ENCODE peak calls at places on chromosomes 7 and 10, in six cellular contexts. F, N, O, V, R and Q are unnamed samples.

GRCh38 chr7:27225005-27225934 is 17.3 kb upstream of the EVX1 start:
- DNase-seq in R (no peak), F (no peak), V (no peak), O (peak), N (no peak), Q (no peak)

GRCh38 chr7:94336009-94336408 is 58.7 kb upstream of the COL1A2 start:
- DNase-seq in V (no peak), O (no peak), F (no peak), N (no peak), R (no peak), Q (no peak)

GRCh38 chr10:117684673-117685211 is 142.2 kb downstream of the EMX2 start:
- DNase-seq in V (peak), N (no peak), R (no peak), F (no peak), O (peak), Q (no peak)

GRCh38 chr7:117538053-117538452 is 58.2 kb downstream of the CFTR start:
- DNase-seq in O (no peak), V (no peak), F (no peak), R (no peak), N (no peak), Q (no peak)

GRCh38 chr7:105711726-105712402 is 130.6 kb upstream of the EFCAB10 start:
- DNase-seq in V (no peak), R (no peak), F (no peak), O (no peak), N (no peak), Q (no peak)

GRCh38 chr7:23597908-23598224 is 684 bp downstream of the CCDC126 start:
- DNase-seq in V (no peak), R (no peak), N (peak), F (no peak), O (no peak), Q (no peak)

GRCh38 chr7:10429516-10429915 is 544.2 kb upstream of the PHF14 start:
- DNase-seq in O (no peak), F (no peak), R (no peak), N (no peak), V (no peak), Q (no peak)

GRCh38 chr7:102991077-102991539 is 78.3 kb downstream of the LRRC17 start:
- DNase-seq in F (no peak), O (no peak), V (peak), R (no peak), N (peak), Q (no peak)

GRCh38 chr10:21060626-21061025 is 163.5 kb upstream of the NEBL start:
- DNase-seq in V (no peak), N (no peak), F (no peak), R (no peak), O (no peak), Q (no peak)

GRCh38 chr7:149764481-149765398 is 8.6 kb downstream of the ZNF467 start:
- DNase-seq in F (no peak), N (no peak), R (no peak), V (no peak), O (peak), Q (no peak)

GRCh38 chr7:5492249-5493020 is 68.8 kb upstream of the TNRC18 start:
- DNase-seq in F (no peak), N (no peak), V (no peak), R (no peak), O (no peak), Q (no peak)

GRCh38 chr7:30896783-30897617 is 14.7 kb upstream of the AQP1 start:
- DNase-seq in F (no peak), N (no peak), R (no peak), O (peak), V (no peak), Q (no peak)

GRCh38 chr7:71829499-71829898 is 582.6 kb downstream of the CALN1 start:
- DNase-seq in R (no peak), O (no peak), N (no peak), V (no peak), F (no peak), Q (no peak)

GRCh38 chr10:104576611-104577010 is 64.5 kb upstream of the SORCS3 start:
- DNase-seq in V (no peak), F (no peak), N (no peak), R (no peak), O (no peak), Q (no peak)

GRCh38 chr10:104580321-104580720 is 60.8 kb upstream of the SORCS3 start:
- DNase-seq in N (peak), V (peak), F (no peak), O (no peak), R (no peak), Q (no peak)

GRCh38 chr10:104580774-104581675 is 60.1 kb upstream of the SORCS3 start:
- DNase-seq in V (peak), F (peak), R (peak), N (peak), O (peak), Q (no peak)

GRCh38 chr10:104577171-104577570 is 63.9 kb upstream of the SORCS3 start:
- DNase-seq in R (no peak), V (no peak), F (no peak), N (no peak), O (no peak), Q (no peak)

GRCh38 chr10:104577861-104578480 is 63.1 kb upstream of the SORCS3 start:
- DNase-seq in F (no peak), N (no peak), R (no peak), O (no peak), V (peak), Q (no peak)
- TF ChIP-seq CTCF in F (no peak), N (no peak), R (no peak), O (no peak), V (no peak), Q (no peak)

DNA sequence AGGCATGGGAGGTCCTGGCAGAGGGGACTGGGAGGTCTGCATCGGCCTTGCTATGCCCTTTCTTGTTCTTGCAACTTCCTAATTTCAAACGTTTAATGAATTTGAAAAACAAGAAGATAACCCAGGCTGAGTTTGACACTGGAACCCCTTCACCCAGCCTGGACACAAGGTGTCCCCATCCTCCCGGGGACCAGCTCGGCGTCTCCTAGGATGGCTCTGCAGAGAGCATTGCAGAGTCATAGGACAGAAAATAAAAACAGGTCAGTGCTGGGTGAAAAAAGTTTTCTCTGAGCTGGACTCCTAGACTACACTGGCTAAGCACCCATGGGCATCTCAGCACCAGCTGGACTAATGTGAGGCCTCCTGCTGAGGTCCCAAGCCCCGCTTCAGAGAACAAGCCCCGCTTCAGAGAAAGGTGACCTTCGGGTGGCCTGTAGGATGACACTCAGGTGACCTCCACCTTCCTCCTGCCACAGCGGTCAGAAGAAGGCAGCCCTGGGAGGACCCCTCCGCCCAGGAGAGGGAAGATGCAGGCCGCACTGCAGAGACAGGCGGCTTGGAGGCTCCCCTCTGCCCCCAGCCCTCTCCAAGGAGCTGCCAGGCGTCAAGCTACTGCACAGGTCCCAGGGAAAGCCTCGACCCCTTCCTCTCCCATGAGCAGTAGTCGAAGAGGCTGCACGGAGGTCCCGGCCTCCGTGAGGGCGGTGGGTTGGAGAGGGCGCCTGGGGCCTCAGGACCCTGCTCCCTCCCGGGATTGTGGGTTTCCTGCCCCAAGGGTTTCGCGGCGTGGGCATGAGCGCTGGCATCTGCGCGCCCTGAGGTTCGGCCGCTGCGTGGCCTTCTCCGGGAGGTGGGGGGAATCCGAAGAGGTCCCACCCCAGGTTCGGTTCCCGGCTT is 9.2 kb upstream of the UNCX start:
- DNase-seq in N (no peak), O (no peak), R (no peak), V (no peak), F (no peak), Q (no peak)
- TF ChIP-seq CTCF in N (peak), O (no peak), R (no peak), V (no peak), F (no peak), Q (peak)

DNA sequence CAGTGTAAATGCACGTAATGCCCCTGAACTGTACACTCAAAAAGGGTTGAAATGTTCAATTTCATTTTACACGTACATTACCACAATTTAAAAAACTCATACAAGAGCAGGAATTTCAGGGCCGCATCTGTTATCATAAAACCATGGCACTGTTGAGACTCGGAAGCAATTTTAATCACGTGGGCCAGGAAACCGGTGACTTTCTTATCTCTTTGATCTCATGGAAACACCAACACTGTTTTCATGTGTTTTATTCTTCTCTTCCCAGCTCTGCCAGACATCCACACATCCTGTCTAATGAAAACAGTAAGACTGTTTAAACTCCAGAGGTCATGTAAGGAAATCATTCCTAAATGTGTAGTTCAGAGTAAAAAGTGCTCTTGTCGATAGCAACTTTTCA is 35.9 kb downstream of the PTPRE start:
- DNase-seq in V (no peak), O (no peak), F (no peak), R (no peak), N (no peak), Q (no peak)
- TF ChIP-seq CTCF in V (no peak), O (no peak), F (no peak), R (no peak), N (no peak), Q (no peak)

DNA sequence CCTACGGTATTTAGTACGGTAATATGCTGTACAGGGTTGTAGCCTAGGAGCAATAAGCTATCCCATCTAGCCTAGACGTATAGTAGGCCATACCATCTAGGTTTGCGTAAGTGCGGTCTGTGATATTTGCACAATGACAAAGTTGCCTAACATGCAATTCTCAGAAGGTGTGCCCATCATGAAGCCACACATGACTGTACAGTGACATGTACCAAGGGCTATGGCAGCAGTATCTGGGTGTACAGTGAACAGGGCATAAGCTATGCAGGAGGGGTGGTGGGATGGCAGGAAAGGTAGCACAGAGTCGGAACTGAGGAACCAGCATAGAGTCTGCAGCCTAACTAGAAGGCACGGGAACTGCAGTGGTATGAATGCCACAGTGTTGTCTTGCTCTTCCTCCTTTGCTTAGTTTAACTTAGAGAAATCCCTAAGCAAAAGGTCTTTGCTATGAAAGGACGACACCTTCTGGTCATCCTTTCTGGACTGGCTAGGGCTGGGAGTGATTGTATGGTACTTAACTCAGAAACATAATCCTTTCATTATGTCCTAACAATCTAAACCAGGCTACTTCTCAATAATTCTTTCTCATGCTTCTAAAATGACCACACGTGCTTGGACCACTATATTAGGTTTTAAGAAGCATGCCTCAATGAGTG is 93.5 kb downstream of the DYNC1I1 start:
- DNase-seq in F (no peak), O (no peak), V (peak), R (no peak), N (no peak), Q (peak)
- TF ChIP-seq CTCF in F (no peak), O (no peak), V (peak), R (no peak), N (no peak), Q (peak)

DNA sequence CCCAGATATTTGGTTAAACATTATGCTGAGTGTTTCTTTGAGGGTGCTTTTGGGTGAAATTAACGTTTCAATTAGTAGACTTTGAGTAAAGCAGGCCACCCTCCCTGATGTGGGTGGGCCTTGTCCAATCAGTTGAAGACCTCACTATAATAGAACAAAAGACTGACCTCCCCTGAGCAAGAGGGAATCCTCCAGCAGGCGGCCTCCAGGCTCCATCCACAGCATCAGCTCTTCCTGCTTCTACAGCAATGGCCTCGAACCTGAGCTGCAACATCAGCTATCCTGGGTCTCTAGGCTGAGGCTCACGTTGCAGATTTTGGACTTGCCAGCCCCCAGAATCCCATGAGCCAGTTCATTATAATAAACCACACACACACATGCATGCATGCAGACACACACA is 104.2 kb downstream of the PFKFB3 start:
- DNase-seq in R (no peak), V (no peak), F (no peak), O (no peak), N (no peak), Q (no peak)
- TF ChIP-seq CTCF in R (no peak), V (no peak), F (no peak), O (no peak), N (no peak), Q (no peak)

DNA sequence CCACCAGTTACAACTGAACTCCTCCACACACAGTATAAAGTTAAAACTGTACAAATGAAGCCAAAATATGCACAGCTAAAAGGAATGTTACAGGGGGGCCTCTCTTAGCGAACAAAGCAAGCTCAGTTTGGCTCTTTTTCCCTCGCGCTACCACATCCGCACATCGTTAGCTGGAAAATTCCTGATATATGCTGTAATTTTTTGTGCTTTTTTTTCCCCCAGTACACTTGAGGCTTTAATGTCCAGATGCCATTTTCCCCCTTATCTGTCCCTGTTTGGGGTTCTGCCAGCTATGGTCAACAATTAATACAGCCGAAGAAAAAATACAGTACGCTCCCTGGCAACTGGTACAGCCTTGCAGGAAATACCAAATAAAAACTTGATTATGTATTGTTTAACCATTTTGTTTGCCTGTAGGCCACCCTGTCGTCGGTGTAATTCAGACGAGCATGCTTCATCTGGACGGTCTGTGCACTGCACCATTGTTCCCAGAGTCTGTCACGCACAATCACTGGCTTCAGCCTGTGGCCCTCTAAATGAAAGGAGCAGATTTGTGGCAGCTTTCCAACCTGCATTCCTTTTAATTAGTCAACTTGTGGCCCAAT is 108.1 kb upstream of the FAM133B start:
- DNase-seq in R (no peak), O (peak), F (no peak), N (no peak), V (peak), Q (peak)
- TF ChIP-seq CTCF in R (no peak), O (no peak), F (no peak), N (no peak), V (peak), Q (peak)

DNA sequence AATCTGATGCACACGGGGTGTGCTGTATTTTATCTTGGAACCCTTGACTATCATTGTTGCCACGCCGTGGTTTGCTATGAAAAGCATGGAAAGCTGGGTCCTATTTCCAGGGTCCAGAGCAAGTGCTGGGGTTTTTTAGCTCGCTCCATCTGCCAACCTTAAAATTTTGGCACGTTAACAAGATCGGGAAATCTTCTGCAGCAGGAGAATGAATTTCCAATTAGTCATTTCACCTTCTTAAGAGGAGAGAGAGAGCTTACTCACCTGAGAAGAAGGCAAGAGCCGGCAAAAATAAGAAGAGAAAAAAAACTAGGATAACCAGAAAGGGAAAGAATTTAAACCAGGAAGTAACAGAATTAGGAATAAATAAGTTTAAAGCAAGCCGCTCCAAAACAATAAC is 223.6 kb upstream of the CELF2 start:
- DNase-seq in R (no peak), F (no peak), N (peak), O (no peak), V (no peak), Q (no peak)
- TF ChIP-seq CTCF in R (no peak), F (no peak), N (no peak), O (no peak), V (no peak), Q (no peak)

GRCh38 chr7:22108151-22108845 is 162.6 kb upstream of the CDCA7L start:
- DNase-seq in V (no peak), F (no peak), N (no peak), R (no peak), O (no peak), Q (no peak)
- TF ChIP-seq CTCF in V (no peak), F (no peak), N (no peak), R (no peak), O (no peak), Q (no peak)

DNA sequence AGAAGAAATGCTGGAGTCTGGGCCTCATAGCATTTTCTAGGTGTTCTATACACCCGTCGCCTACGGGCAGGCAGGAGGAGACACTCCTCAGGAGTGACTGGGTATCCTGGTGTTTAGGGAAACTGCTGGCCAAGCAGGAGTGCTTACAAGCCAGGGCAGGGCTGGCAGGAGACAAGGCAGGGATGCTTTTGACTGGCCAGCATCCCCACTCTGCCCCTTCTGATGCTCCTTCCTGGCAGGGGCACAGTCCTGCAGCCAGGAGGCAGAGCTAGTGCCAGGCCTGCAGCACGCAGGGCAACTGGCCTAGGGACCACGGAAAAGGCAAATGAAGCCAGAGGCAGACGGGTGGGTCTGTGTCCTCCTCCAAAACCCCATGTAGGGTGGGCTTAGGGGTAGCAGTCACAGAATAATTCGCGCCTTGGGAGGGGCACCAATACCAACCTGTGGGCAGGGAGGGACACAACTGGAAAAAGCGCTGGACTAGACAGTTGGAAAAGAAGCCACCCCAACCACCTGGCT is 4.9 kb downstream of the IMPDH1 start:
- DNase-seq in F (no peak), O (peak), V (no peak), N (no peak), R (no peak), Q (no peak)
- TF ChIP-seq CTCF in F (no peak), O (no peak), V (peak), N (peak), R (no peak), Q (peak)

DNA sequence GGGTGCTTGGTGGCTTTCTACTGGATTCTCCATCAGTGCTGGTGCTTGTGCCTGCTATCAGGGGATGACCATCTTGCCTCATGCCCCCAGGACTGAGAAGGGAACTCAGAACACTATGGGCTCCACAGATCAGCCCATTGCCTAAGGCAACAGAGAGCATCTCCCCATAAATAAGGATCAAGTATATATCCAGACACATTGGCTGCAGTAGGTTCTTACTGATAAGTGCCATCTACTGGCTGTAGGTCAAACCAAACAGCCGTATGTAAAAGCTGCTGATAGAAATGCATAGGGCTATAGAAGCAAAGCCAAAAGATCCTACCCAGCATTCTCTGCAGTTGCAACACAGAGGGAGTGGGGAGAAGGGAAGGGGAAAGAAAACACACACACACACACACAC is 153.7 kb downstream of the CDK14 start:
- DNase-seq in R (no peak), N (no peak), V (peak), O (no peak), F (peak), Q (no peak)
- TF ChIP-seq CTCF in R (no peak), N (peak), V (peak), O (no peak), F (no peak), Q (peak)